ENCODE peak calls at places on chromosomes 7 and 10, in eight cellular contexts. F is activated CD8-positive, alpha-beta T cell treated with anti-CD3 and anti-CD28 coated beads for 36 hours; B is fibroblast of the conjunctiva; J is SJSA1; U is H54; P is Ammon's horn; D is C1 segment of cervical spinal cord; X is NCI-H1417. Z is an unnamed sample.

GRCh38 chr7:34061175-34061574 is 155.8 kb downstream of the BMPER start:
- DNase-seq in U (no peak), B (peak; percentile 40), F (no peak), D (no peak), X (no peak), J (no peak), P (no peak), Z (no peak)

GRCh38 chr7:19368540-19368939 is 223.3 kb upstream of the FERD3L start:
- DNase-seq in J (no peak), B (no peak), F (no peak), P (no peak), D (no peak), U (no peak), X (no peak), Z (no peak)

GRCh38 chr7:139451638-139452037 is 31.8 kb downstream of the KLRG2 start:
- DNase-seq in U (no peak), B (no peak), D (no peak), X (no peak), F (no peak), P (no peak), J (no peak), Z (no peak)

GRCh38 chr10:132269286-132270230 is 38.2 kb downstream of the STK32C start:
- DNase-seq in U (no peak), J (no peak), F (no peak), B (no peak), P (no peak), X (no peak), D (no peak), Z (no peak)

GRCh38 chr7:139691253-139691781 is 86.5 kb downstream of the HIPK2 start:
- DNase-seq in J (no peak), F (no peak), X (no peak), B (no peak), P (no peak), U (no peak), D (no peak), Z (no peak)

GRCh38 chr10:74854610-74855009 is 28.2 kb downstream of the KAT6B start:
- DNase-seq in U (no peak), X (no peak), P (no peak), D (no peak), B (no peak), J (no peak), F (no peak), Z (no peak)

GRCh38 chr7:102024769-102025391 is 207.5 kb downstream of the CUX1 start:
- DNase-seq in U (no peak), P (no peak), X (no peak), D (no peak), F (no peak), J (no peak), B (no peak), Z (no peak)

GRCh38 chr10:26453850-26454249 is 15.7 kb downstream of the APBB1IP start:
- DNase-seq in F (no peak), D (no peak), X (no peak), B (no peak), U (no peak), J (no peak), P (no peak), Z (no peak)

GRCh38 chr10:19498348-19499290 is 317.6 kb upstream of the PLXDC2 start:
- DNase-seq in B (no peak), D (no peak), P (no peak), J (no peak), U (no peak), F (no peak), X (no peak), Z (no peak)

GRCh38 chr10:37067576-37067975 is 57.8 kb upstream of the ANKRD30A start:
- DNase-seq in B (no peak), F (no peak), J (no peak), P (no peak), X (no peak), U (no peak), D (no peak), Z (no peak)

GRCh38 chr10:74097776-74098175 is 52.9 kb downstream of the AP3M1 start:
- DNase-seq in F (no peak), X (no peak), P (no peak), J (no peak), U (no peak), B (no peak), D (no peak), Z (no peak)